ENCODE peak calls at places on chromosomes 2 and 18, in seven cellular contexts. J is K562, K is PC-9, A is fibroblast of lung, I is HCT116, X is PC-3, Q is HepG2. R is an unnamed sample. For H3K9me3, the result is how much of the 10 kb centered on the place peaks cover.

GRCh38 chr2:109402980-109403840 is 210.6 kb downstream of the SEPTIN10 start:
- DNase-seq in J (no peak), K (no peak), A (no peak), I (no peak), X (no peak), Q (no peak), R (no peak)

GRCh38 chr2:224036731-224037376 is 2.2 kb downstream of the SERPINE2 start:
- DNase-seq in J (no peak), K (no peak), A (no peak), I (no peak), X (peak), Q (no peak), R (no peak)

GRCh38 chr2:197307933-197308521 is 2.6 kb downstream of the ANKRD44 start:
- DNase-seq in J (no peak), K (no peak), A (no peak), I (no peak), X (no peak), Q (no peak), R (no peak)

GRCh38 chr2:181239400-181239799 is 217.8 kb upstream of the ITGA4 start:
- DNase-seq in J (no peak), K (no peak), A (no peak), I (peak), X (peak), Q (peak), R (no peak)

GRCh38 chr2:206031162-206031784 is 54.7 kb downstream of the INO80D start:
- DNase-seq in J (no peak), K (no peak), A (peak), I (no peak), X (peak), Q (no peak), R (no peak)

GRCh38 chr18:63040788-63041410 is 278.7 kb downstream of the BCL2 start:
- DNase-seq in J (no peak), K (no peak), A (no peak), I (no peak), X (no peak), Q (no peak), R (no peak)

GRCh38 chr2:195395351-195395750 is 261.7 kb upstream of the SLC39A10 start:
- DNase-seq in J (no peak), K (no peak), A (peak), I (no peak), X (no peak), Q (no peak), R (no peak)

GRCh38 chr2:227326783-227327182 is 1.7 kb downstream of the MFF start:
- DNase-seq in J (no peak), K (no peak), A (no peak), I (no peak), X (no peak), Q (no peak), R (no peak)

GRCh38 chr2:53633441-53633840 is 134.2 kb upstream of the CHAC2 start:
- DNase-seq in J (no peak), K (peak), A (peak), I (no peak), X (peak), Q (peak), R (no peak)

GRCh38 chr2:144275340-144275739 is 244.6 kb downstream of the ZEB2 start:
- DNase-seq in J (no peak), K (no peak), A (no peak), I (no peak), X (no peak), Q (no peak), R (no peak)

GRCh38 chr2:96888082-96889011 is 18.5 kb upstream of the SEMA4C start:
- DNase-seq in J (no peak), K (peak), A (no peak), I (no peak), X (peak), Q (no peak), R (no peak)

GRCh38 chr2:216604458-216604857 is 28.8 kb upstream of the IGFBP2 start:
- DNase-seq in J (no peak), K (peak), A (no peak), I (no peak), X (no peak), Q (no peak), R (no peak)

GRCh38 chr2:6909431-6910385 is 7.5 kb upstream of the RNF144A start:
- DNase-seq in J (peak), K (no peak), A (no peak), I (no peak), X (no peak), Q (no peak), R (no peak)

GRCh38 chr2:18268400-18268799 is 292.1 kb downstream of the RDH14 start:
- DNase-seq in J (no peak), K (peak), A (peak), I (no peak), X (peak), Q (no peak), R (no peak)

GRCh38 chr2:161134547-161135518 is 25.4 kb upstream of the TANK start:
- DNase-seq in J (no peak), K (peak), A (peak), I (peak), X (peak), Q (peak), R (no peak)

GRCh38 chr2:102806250-102806837 is 44.5 kb downstream of the TMEM182 start:
- DNase-seq in J (peak), K (no peak), A (peak), I (peak), X (peak), Q (peak), R (peak)

GRCh38 chr2:149733936-149734685 is 146.5 kb upstream of the MMADHC start:
- DNase-seq in J (no peak), K (peak), A (peak), I (no peak), X (peak), Q (no peak), R (peak)

GRCh38 chr18:63427566-63427965 is 5.3 kb upstream of the VPS4B start:
- DNase-seq in J (peak), K (peak), A (peak), I (peak), X (peak), Q (no peak), R (no peak)

GRCh38 chr2:216741223-216741593 is 45.9 kb upstream of the IGFBP5 start:
- DNase-seq in J (no peak), K (no peak), A (no peak), I (no peak), X (no peak), Q (no peak), R (no peak)

GRCh38 chr2:35220471-35220870 is 1135.1 kb upstream of the CRIM1 start:
- DNase-seq in J (no peak), K (peak), A (peak), I (no peak), X (peak), Q (no peak), R (no peak)

GRCh38 chr2:234595829-234596228 is 98.9 kb upstream of the ARL4C start:
- DNase-seq in J (no peak), K (no peak), A (peak), I (no peak), X (no peak), Q (no peak), R (no peak)

GRCh38 chr2:142223309-142223708 is 92.5 kb upstream of the LRP1B start:
- DNase-seq in J (no peak), K (no peak), A (no peak), I (no peak), X (no peak), Q (no peak), R (peak)

GRCh38 chr2:133439281-133439920 is 128.9 kb downstream of the NCKAP5 start:
- DNase-seq in J (no peak), K (no peak), A (no peak), I (no peak), X (peak), Q (no peak), R (no peak)

GRCh38 chr2:9681427-9681817 is 50.6 kb upstream of the YWHAQ start:
- DNase-seq in J (no peak), K (no peak), A (no peak), I (no peak), X (no peak), Q (no peak), R (no peak)

GRCh38 chr2:226788064-226788463 is 11.6 kb downstream of the IRS1 start:
- DNase-seq in J (no peak), K (no peak), A (peak), I (no peak), X (no peak), Q (no peak), R (no peak)

GRCh38 chr2:110876167-110876999 is 144.0 kb downstream of the ACOXL start:
- DNase-seq in J (no peak), K (no peak), A (no peak), I (no peak), X (no peak), Q (no peak), R (no peak)

GRCh38 chr2:231673348-231673770 is 35.0 kb upstream of the PTMA start:
- DNase-seq in J (peak), K (peak), A (peak), I (peak), X (no peak), Q (peak), R (no peak)

GRCh38 chr2:222819722-222820333 is 41.0 kb upstream of the ACSL3 start:
- DNase-seq in J (no peak), K (peak), A (peak), I (no peak), X (peak), Q (no peak), R (no peak)

GRCh38 chr2:224210495-224211472 is 171.7 kb upstream of the SERPINE2 start:
- DNase-seq in J (no peak), K (no peak), A (peak), I (no peak), X (no peak), Q (no peak), R (no peak)

GRCh38 chr2:234444242-234444641 is 52.6 kb downstream of the ARL4C start:
- DNase-seq in J (no peak), K (no peak), A (peak), I (no peak), X (no peak), Q (no peak), R (no peak)

GRCh38 chr2:71558300-71559051 is 105.1 kb downstream of the DYSF start:
- DNase-seq in J (no peak), K (no peak), A (peak), I (no peak), X (no peak), Q (no peak), R (no peak)

DNA sequence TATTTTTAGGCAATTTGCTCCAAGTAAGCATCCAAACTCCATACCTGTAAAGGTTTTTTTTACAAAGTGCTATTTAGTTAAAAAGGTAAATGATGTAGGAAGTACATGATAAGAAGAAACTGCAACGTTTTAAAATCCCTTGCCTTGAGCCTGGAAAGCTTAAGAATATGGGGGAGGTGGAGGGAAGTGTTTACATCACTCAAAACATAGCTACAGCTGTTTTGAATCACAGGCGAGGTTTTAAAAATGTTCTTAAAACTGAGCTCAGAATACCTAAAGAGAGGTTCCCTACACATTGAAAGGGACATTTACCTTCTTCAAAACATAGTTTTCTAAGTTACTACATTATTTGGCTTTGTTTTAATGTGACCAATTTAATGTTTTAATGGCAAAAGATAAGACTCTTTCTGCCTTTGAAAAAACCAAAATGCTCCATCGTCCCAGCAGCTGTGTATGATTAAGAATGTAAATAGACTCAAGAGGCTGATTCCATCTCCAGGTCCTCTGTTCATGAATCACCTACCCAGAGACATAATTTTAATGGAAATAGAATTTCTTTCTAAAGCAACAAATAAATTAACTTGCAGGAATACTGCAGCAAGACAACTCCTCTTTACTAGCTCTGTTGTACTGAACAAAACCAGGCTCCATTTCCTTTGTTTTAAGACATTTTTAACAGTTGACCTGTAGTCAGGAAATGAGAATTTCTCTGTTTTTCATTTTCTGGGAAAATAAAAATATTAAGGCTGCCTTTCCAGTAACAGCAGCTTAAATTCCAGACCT is 33.9 kb upstream of the WDR75 start:
- DNase-seq in J (no peak), K (no peak), A (peak), I (no peak), X (peak), Q (no peak), R (peak)
- H3K4me3 ChIP-seq in J (no peak), K (no peak), A (no peak), I (no peak), X (peak), Q (no peak), R (peak)

DNA sequence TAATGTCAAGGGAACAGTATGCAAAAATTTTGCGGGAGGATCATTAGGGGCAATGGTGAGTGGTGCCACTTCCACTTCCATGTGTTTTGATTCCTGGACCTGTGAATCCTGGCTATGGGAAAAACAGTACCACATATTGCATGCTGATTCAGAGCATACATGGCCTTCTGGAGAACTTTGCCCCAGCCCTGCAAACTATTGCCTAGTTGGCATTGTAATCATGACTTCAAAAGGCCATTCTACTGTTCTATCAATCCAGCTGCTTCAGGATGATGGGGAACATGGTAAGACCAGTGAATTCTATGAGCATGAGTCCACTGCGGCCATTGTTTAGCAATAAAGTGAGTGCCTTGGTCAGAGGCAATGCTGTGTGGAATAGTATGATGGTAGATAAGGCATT is 75.3 kb upstream of the ZC3H15 start:
- DNase-seq in J (no peak), K (no peak), A (no peak), I (no peak), X (no peak), Q (peak), R (no peak)
- H3K9me3 ChIP-seq in J (under half), K (under half), A (under half), I (under half), X (under half), Q (under half), R (under half)

DNA sequence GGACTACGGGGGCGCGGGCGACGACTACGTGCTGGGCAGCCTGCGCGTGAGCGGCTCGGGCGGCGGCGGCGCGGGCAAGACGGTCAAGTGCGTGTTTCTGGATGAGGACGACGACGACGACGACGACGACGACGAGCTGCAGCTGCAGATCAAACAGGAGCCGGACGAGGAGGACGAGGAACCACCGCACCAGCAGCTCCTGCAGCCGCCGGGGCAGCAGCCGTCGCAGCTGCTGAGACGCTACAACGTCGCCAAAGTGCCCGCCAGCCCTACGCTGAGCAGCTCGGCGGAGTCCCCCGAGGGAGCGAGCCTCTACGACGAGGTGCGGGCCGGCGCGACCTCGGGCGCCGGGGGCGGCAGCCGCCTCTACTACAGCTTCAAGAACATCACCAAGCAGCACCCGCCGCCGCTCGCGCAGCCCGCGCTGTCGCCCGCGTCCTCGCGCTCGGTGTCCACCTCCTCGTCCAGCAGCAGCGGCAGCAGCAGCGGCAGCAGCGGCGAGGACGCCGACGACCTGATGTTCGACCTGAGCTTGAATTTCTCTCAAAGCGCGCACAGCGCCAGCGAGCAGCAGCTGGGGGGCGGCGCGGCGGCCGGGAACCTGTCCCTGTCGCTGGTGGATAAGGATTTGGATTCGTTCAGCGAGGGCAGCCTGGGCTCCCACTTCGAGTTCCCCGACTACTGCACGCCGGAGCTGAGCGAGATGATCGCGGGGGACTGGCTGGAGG is 1.3 kb downstream of the SOX11 start:
- DNase-seq in J (no peak), K (no peak), A (peak), I (no peak), X (no peak), Q (no peak), R (no peak)
- TF ChIP-seq EZH2 in J (no peak), K (no peak), A (no peak), I (no peak), X (no peak), Q (no peak), R (no peak)

GRCh38 chr2:70045932-70046331 is 41.3 kb upstream of the PCBP1 start:
- DNase-seq in J (no peak), K (no peak), A (no peak), I (no peak), X (no peak), Q (no peak), R (no peak)
- H3K4me3 ChIP-seq in J (no peak), K (no peak), A (no peak), I (no peak), X (no peak), Q (no peak), R (no peak)

GRCh38 chr18:78154444-78154843 is 825.2 kb upstream of the SALL3 start:
- DNase-seq in J (no peak), K (no peak), A (no peak), I (no peak), X (no peak), Q (no peak), R (no peak)

GRCh38 chr18:78153362-78153761 is 826.3 kb upstream of the SALL3 start:
- DNase-seq in J (no peak), K (no peak), A (no peak), I (no peak), X (no peak), Q (no peak), R (no peak)

GRCh38 chr18:78151948-78152725 is 827.5 kb upstream of the SALL3 start:
- DNase-seq in J (no peak), K (no peak), A (no peak), I (no peak), X (no peak), Q (no peak), R (no peak)

GRCh38 chr18:78150590-78150989 is 829.0 kb upstream of the SALL3 start:
- DNase-seq in J (no peak), K (no peak), A (no peak), I (no peak), X (no peak), Q (no peak), R (no peak)

GRCh38 chr18:78151234-78151633 is 828.4 kb upstream of the SALL3 start:
- DNase-seq in J (no peak), K (no peak), A (no peak), I (no peak), X (no peak), Q (no peak), R (no peak)
- H3K9me3 ChIP-seq in J (under half), K (under half), A (under half), I (under half), X (under half), Q (under half), R (under half)

DNA sequence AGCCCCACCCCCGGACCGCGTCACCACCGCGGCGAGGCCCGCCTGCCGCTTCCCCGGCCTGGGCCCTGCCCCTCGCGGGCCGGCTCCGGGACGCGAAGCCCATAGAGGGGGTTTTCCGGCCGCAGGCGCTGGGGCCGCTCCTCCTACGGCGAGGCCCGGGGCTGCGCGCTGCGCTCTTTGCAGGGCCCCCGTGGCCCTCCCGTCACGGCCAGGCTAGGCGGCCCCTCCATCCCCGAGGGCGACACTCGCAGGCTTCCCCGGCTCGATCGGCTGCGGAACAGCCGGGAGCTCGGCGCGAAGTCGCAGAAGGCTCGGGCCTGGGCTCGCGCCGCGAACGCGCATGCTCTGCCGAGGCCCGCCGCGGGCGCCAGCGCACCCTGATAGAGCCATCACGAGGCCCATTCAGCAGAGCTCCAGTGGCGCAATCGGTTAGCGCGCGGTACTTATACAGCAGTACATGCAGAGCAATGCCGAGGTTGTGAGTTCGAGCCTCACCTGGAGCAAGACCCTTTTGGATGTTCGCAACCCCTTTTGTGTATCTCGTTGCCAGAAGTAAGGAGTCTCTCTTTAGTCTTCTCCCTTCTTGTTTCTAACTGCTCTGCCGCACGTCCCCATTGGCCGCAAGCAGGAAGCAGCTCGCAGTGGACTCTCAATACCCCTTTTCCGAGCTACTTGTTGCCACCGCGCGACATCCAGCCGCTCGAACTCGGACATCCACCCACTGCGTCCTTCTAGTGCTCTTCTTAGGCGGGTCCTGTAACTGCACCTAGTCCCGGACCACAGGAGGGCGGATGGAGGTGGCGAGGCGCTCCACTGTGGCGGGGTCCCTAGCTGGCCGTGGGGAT is 18.0 kb upstream of the HAAO start:
- DNase-seq in J (peak), K (peak), A (peak), I (peak), X (peak), Q (peak), R (peak)
- TF ChIP-seq EZH2 in J (no peak), K (no peak), A (no peak), I (no peak), X (no peak), Q (no peak), R (no peak)